ENCODE peak calls at places on chromosome 20, in eight cellular contexts. One of them, this sample, is unnamed.

GRCh38 chr20:43954704-43955243 is 40.1 kb downstream of the TOX2 start:
- DNase-seq in Peyer's patch: no peak
- DNase-seq in SK-N-SH: no peak
- DNase-seq in AG04450: no peak
- DNase-seq in PC-9: no peak
- DNase-seq in right lobe of liver: no peak
- DNase-seq in lower leg skin: no peak
- DNase-seq in testis: no peak
- DNase-seq in this sample: no peak

GRCh38 chr20:43946659-43947315 is 32.1 kb downstream of the TOX2 start:
- DNase-seq in Peyer's patch: no peak
- DNase-seq in SK-N-SH: no peak
- DNase-seq in AG04450: no peak
- DNase-seq in PC-9: no peak
- DNase-seq in right lobe of liver: no peak
- DNase-seq in lower leg skin: no peak
- DNase-seq in testis: no peak
- DNase-seq in this sample: no peak

GRCh38 chr20:23048283-23049200 is 930 bp downstream of the THBD start:
- DNase-seq in Peyer's patch: no peak
- DNase-seq in SK-N-SH: no peak
- DNase-seq in AG04450: no peak
- DNase-seq in PC-9: peak
- DNase-seq in right lobe of liver: peak
- DNase-seq in lower leg skin: peak
- DNase-seq in testis: peak
- DNase-seq in this sample: no peak

GRCh38 chr20:54624701-54625472 is 149.5 kb downstream of the DOK5 start:
- DNase-seq in Peyer's patch: no peak
- DNase-seq in SK-N-SH: no peak
- DNase-seq in AG04450: no peak
- DNase-seq in PC-9: no peak
- DNase-seq in right lobe of liver: no peak
- DNase-seq in lower leg skin: no peak
- DNase-seq in testis: peak
- DNase-seq in this sample: no peak

GRCh38 chr20:35617397-35618031 is 1.9 kb downstream of the SPAG4 start:
- DNase-seq in Peyer's patch: peak
- DNase-seq in SK-N-SH: peak
- DNase-seq in AG04450: no peak
- DNase-seq in PC-9: peak
- DNase-seq in right lobe of liver: peak
- DNase-seq in lower leg skin: peak
- DNase-seq in testis: peak
- DNase-seq in this sample: no peak

GRCh38 chr20:18276821-18277220 is 11.5 kb upstream of the ZNF133 start:
- DNase-seq in Peyer's patch: peak
- DNase-seq in SK-N-SH: peak
- DNase-seq in AG04450: peak
- DNase-seq in PC-9: peak
- DNase-seq in right lobe of liver: peak
- DNase-seq in lower leg skin: no peak
- DNase-seq in testis: peak
- DNase-seq in this sample: peak

GRCh38 chr20:11544029-11544678 is 373.5 kb upstream of the BTBD3 start:
- DNase-seq in Peyer's patch: no peak
- DNase-seq in SK-N-SH: peak
- DNase-seq in AG04450: peak
- DNase-seq in PC-9: peak
- DNase-seq in right lobe of liver: no peak
- DNase-seq in lower leg skin: no peak
- DNase-seq in testis: peak
- DNase-seq in this sample: peak

GRCh38 chr20:46743088-46743487 is 33.6 kb downstream of the SLC2A10 start:
- DNase-seq in Peyer's patch: no peak
- DNase-seq in SK-N-SH: no peak
- DNase-seq in AG04450: no peak
- DNase-seq in PC-9: no peak
- DNase-seq in right lobe of liver: no peak
- DNase-seq in lower leg skin: no peak
- DNase-seq in testis: no peak
- DNase-seq in this sample: no peak

GRCh38 chr20:37341632-37342031 is 4.3 kb upstream of the SRC start:
- DNase-seq in Peyer's patch: no peak
- DNase-seq in SK-N-SH: no peak
- DNase-seq in AG04450: no peak
- DNase-seq in PC-9: no peak
- DNase-seq in right lobe of liver: peak
- DNase-seq in lower leg skin: no peak
- DNase-seq in testis: no peak
- DNase-seq in this sample: no peak

GRCh38 chr20:31670371-31671228 is 32.9 kb downstream of the COX4I2 start:
- DNase-seq in Peyer's patch: peak
- DNase-seq in SK-N-SH: no peak
- DNase-seq in AG04450: no peak
- DNase-seq in PC-9: no peak
- DNase-seq in right lobe of liver: no peak
- DNase-seq in lower leg skin: peak
- DNase-seq in testis: peak
- DNase-seq in this sample: no peak

GRCh38 chr20:57749131-57749690 is 39.4 kb upstream of the PMEPA1 start:
- DNase-seq in Peyer's patch: no peak
- DNase-seq in SK-N-SH: no peak
- DNase-seq in AG04450: no peak
- DNase-seq in PC-9: no peak
- DNase-seq in right lobe of liver: no peak
- DNase-seq in lower leg skin: no peak
- DNase-seq in testis: no peak
- DNase-seq in this sample: no peak

GRCh38 chr20:23362392-23363256 is 642 bp downstream of the GZF1 start:
- DNase-seq in Peyer's patch: no peak
- DNase-seq in SK-N-SH: no peak
- DNase-seq in AG04450: no peak
- DNase-seq in PC-9: no peak
- DNase-seq in right lobe of liver: peak
- DNase-seq in lower leg skin: peak
- DNase-seq in testis: peak
- DNase-seq in this sample: no peak

GRCh38 chr20:46699651-46700359 is 9.6 kb upstream of the SLC2A10 start:
- DNase-seq in Peyer's patch: no peak
- DNase-seq in SK-N-SH: no peak
- DNase-seq in AG04450: no peak
- DNase-seq in PC-9: peak
- DNase-seq in right lobe of liver: no peak
- DNase-seq in lower leg skin: peak
- DNase-seq in testis: no peak
- DNase-seq in this sample: no peak

GRCh38 chr20:38804682-38805501 is 605 bp upstream of the PPP1R16B start:
- DNase-seq in Peyer's patch: peak
- DNase-seq in SK-N-SH: no peak
- DNase-seq in AG04450: no peak
- DNase-seq in PC-9: no peak
- DNase-seq in right lobe of liver: peak
- DNase-seq in lower leg skin: peak
- DNase-seq in testis: no peak
- DNase-seq in this sample: no peak

GRCh38 chr20:38804243-38804642 is 1.3 kb upstream of the PPP1R16B start:
- DNase-seq in Peyer's patch: peak
- DNase-seq in SK-N-SH: no peak
- DNase-seq in AG04450: no peak
- DNase-seq in PC-9: no peak
- DNase-seq in right lobe of liver: no peak
- DNase-seq in lower leg skin: peak
- DNase-seq in testis: no peak
- DNase-seq in this sample: no peak

GRCh38 chr20:38800882-38801281 is 4.6 kb upstream of the PPP1R16B start:
- DNase-seq in Peyer's patch: no peak
- DNase-seq in SK-N-SH: no peak
- DNase-seq in AG04450: no peak
- DNase-seq in PC-9: no peak
- DNase-seq in right lobe of liver: no peak
- DNase-seq in lower leg skin: no peak
- DNase-seq in testis: no peak
- DNase-seq in this sample: no peak

GRCh38 chr20:38798266-38798665 is 7.2 kb upstream of the PPP1R16B start:
- DNase-seq in Peyer's patch: no peak
- DNase-seq in SK-N-SH: no peak
- DNase-seq in AG04450: no peak
- DNase-seq in PC-9: no peak
- DNase-seq in right lobe of liver: no peak
- DNase-seq in lower leg skin: peak
- DNase-seq in testis: no peak
- DNase-seq in this sample: no peak

GRCh38 chr20:38799248-38799647 is 6.2 kb upstream of the PPP1R16B start:
- DNase-seq in Peyer's patch: peak
- DNase-seq in SK-N-SH: no peak
- DNase-seq in AG04450: no peak
- DNase-seq in PC-9: no peak
- DNase-seq in right lobe of liver: no peak
- DNase-seq in lower leg skin: peak
- DNase-seq in testis: no peak
- DNase-seq in this sample: no peak
- H3K4me3 ChIP-seq in Peyer's patch: no peak
- H3K4me3 ChIP-seq in SK-N-SH: no peak
- H3K4me3 ChIP-seq in AG04450: no peak
- H3K4me3 ChIP-seq in PC-9: no peak
- H3K4me3 ChIP-seq in right lobe of liver: no peak
- H3K4me3 ChIP-seq in lower leg skin: no peak
- H3K4me3 ChIP-seq in testis: no peak
- H3K4me3 ChIP-seq in this sample: no peak

GRCh38 chr20:33668087-33668790 is 1.5 kb downstream of the ACTL10 start:
- DNase-seq in Peyer's patch: peak
- DNase-seq in SK-N-SH: peak
- DNase-seq in AG04450: no peak
- DNase-seq in PC-9: no peak
- DNase-seq in right lobe of liver: no peak
- DNase-seq in lower leg skin: peak
- DNase-seq in testis: peak
- DNase-seq in this sample: no peak
- TF ChIP-seq CTCF in Peyer's patch: peak
- TF ChIP-seq CTCF in SK-N-SH: peak
- TF ChIP-seq CTCF in AG04450: peak
- TF ChIP-seq CTCF in PC-9: peak
- TF ChIP-seq CTCF in right lobe of liver: peak
- TF ChIP-seq CTCF in lower leg skin: no peak
- TF ChIP-seq CTCF in testis: peak
- TF ChIP-seq CTCF in this sample: peak

GRCh38 chr20:58850693-58851174 is at the start of gene GNAS-AS1:
- DNase-seq in Peyer's patch: peak
- DNase-seq in SK-N-SH: peak
- DNase-seq in AG04450: peak
- DNase-seq in PC-9: peak
- DNase-seq in right lobe of liver: peak
- DNase-seq in lower leg skin: peak
- DNase-seq in testis: peak
- DNase-seq in this sample: no peak
- H3K4me3 ChIP-seq in Peyer's patch: peak
- H3K4me3 ChIP-seq in SK-N-SH: peak
- H3K4me3 ChIP-seq in AG04450: peak
- H3K4me3 ChIP-seq in PC-9: peak
- H3K4me3 ChIP-seq in right lobe of liver: peak
- H3K4me3 ChIP-seq in lower leg skin: peak
- H3K4me3 ChIP-seq in testis: peak
- H3K4me3 ChIP-seq in this sample: no peak

GRCh38 chr20:24783631-24784492 is 165.2 kb upstream of the CST7 start:
- DNase-seq in Peyer's patch: no peak
- DNase-seq in SK-N-SH: no peak
- DNase-seq in AG04450: no peak
- DNase-seq in PC-9: no peak
- DNase-seq in right lobe of liver: no peak
- DNase-seq in lower leg skin: peak
- DNase-seq in testis: peak
- DNase-seq in this sample: no peak

GRCh38 chr20:24781061-24781980 is 167.7 kb upstream of the CST7 start:
- DNase-seq in Peyer's patch: peak
- DNase-seq in SK-N-SH: peak
- DNase-seq in AG04450: no peak
- DNase-seq in PC-9: peak
- DNase-seq in right lobe of liver: peak
- DNase-seq in lower leg skin: peak
- DNase-seq in testis: peak
- DNase-seq in this sample: no peak

GRCh38 chr20:24782221-24782620 is 166.8 kb upstream of the CST7 start:
- DNase-seq in Peyer's patch: no peak
- DNase-seq in SK-N-SH: no peak
- DNase-seq in AG04450: no peak
- DNase-seq in PC-9: no peak
- DNase-seq in right lobe of liver: no peak
- DNase-seq in lower leg skin: peak
- DNase-seq in testis: no peak
- DNase-seq in this sample: no peak

GRCh38 chr20:24784607-24785006 is 164.5 kb upstream of the CST7 start:
- DNase-seq in Peyer's patch: no peak
- DNase-seq in SK-N-SH: no peak
- DNase-seq in AG04450: no peak
- DNase-seq in PC-9: no peak
- DNase-seq in right lobe of liver: no peak
- DNase-seq in lower leg skin: no peak
- DNase-seq in testis: no peak
- DNase-seq in this sample: no peak

GRCh38 chr20:24782801-24783630 is 166.1 kb upstream of the CST7 start:
- DNase-seq in Peyer's patch: no peak
- DNase-seq in SK-N-SH: peak
- DNase-seq in AG04450: no peak
- DNase-seq in PC-9: no peak
- DNase-seq in right lobe of liver: no peak
- DNase-seq in lower leg skin: peak
- DNase-seq in testis: no peak
- DNase-seq in this sample: no peak
- TF ChIP-seq CTCF in Peyer's patch: no peak
- TF ChIP-seq CTCF in SK-N-SH: peak
- TF ChIP-seq CTCF in AG04450: no peak
- TF ChIP-seq CTCF in PC-9: no peak
- TF ChIP-seq CTCF in right lobe of liver: no peak
- TF ChIP-seq CTCF in lower leg skin: no peak
- TF ChIP-seq CTCF in testis: no peak
- TF ChIP-seq CTCF in this sample: no peak